ENCODE peak calls at places on chromosomes 12 and 14, in seven cellular contexts. One of them, this sample, is unnamed.

GRCh38 chr14:42633504-42634095 is 1026.9 kb downstream of the LRFN5 start:
- DNase-seq in HTR-8/SVneo: no peak
- DNase-seq in CD8-positive, alpha-beta memory T cell: no peak
- DNase-seq in Calu3: no peak
- DNase-seq in CD8-positive, alpha-beta T cell: no peak
- DNase-seq in NCI-H1436: no peak
- DNase-seq in brain microvascular endothelial cell: no peak
- DNase-seq in this sample: no peak

GRCh38 chr14:101315802-101316296 is 245.4 kb upstream of the DIO3 start:
- DNase-seq in Calu3: peak; percentile 40
- DNase-seq in brain microvascular endothelial cell: no peak
- DNase-seq in HTR-8/SVneo: no peak
- DNase-seq in CD8-positive, alpha-beta T cell: no peak
- DNase-seq in CD8-positive, alpha-beta memory T cell: no peak
- DNase-seq in NCI-H1436: no peak
- DNase-seq in this sample: no peak

GRCh38 chr12:116601524-116601923 is 42.3 kb downstream of the MAP1LC3B2 start:
- DNase-seq in CD8-positive, alpha-beta memory T cell: no peak
- DNase-seq in Calu3: no peak
- DNase-seq in HTR-8/SVneo: no peak
- DNase-seq in brain microvascular endothelial cell: peak; percentile 24
- DNase-seq in CD8-positive, alpha-beta T cell: no peak
- DNase-seq in NCI-H1436: no peak
- DNase-seq in this sample: no peak

GRCh38 chr14:99809864-99810854 is 16.9 kb downstream of the EML1 start:
- DNase-seq in brain microvascular endothelial cell: no peak
- DNase-seq in NCI-H1436: no peak
- DNase-seq in HTR-8/SVneo: no peak
- DNase-seq in CD8-positive, alpha-beta memory T cell: no peak
- DNase-seq in CD8-positive, alpha-beta T cell: no peak
- DNase-seq in Calu3: no peak
- DNase-seq in this sample: no peak

GRCh38 chr14:54643696-54644176 is 76.8 kb downstream of the SAMD4A start:
- DNase-seq in CD8-positive, alpha-beta T cell: no peak
- DNase-seq in NCI-H1436: no peak
- DNase-seq in brain microvascular endothelial cell: no peak
- DNase-seq in HTR-8/SVneo: no peak
- DNase-seq in CD8-positive, alpha-beta memory T cell: no peak
- DNase-seq in Calu3: no peak
- DNase-seq in this sample: no peak

GRCh38 chr14:70425349-70425748 is 8.5 kb upstream of the SYNJ2BP start:
- DNase-seq in CD8-positive, alpha-beta T cell: no peak
- DNase-seq in brain microvascular endothelial cell: no peak
- DNase-seq in HTR-8/SVneo: no peak
- DNase-seq in NCI-H1436: no peak
- DNase-seq in Calu3: no peak
- DNase-seq in CD8-positive, alpha-beta memory T cell: no peak
- DNase-seq in this sample: no peak

GRCh38 chr14:105020815-105021655 is at the start of gene CDCA4:
- DNase-seq in NCI-H1436: peak; percentile 96
- DNase-seq in brain microvascular endothelial cell: peak; percentile 93
- DNase-seq in CD8-positive, alpha-beta memory T cell: peak; percentile 96
- DNase-seq in HTR-8/SVneo: peak; percentile 97
- DNase-seq in CD8-positive, alpha-beta T cell: peak; percentile 98
- DNase-seq in Calu3: peak; percentile 98
- DNase-seq in this sample: peak; percentile 100

GRCh38 chr12:1350055-1350933 is 244.1 kb downstream of the FBXL14 start:
- DNase-seq in NCI-H1436: no peak
- DNase-seq in Calu3: peak; percentile 21
- DNase-seq in HTR-8/SVneo: peak; percentile 90
- DNase-seq in CD8-positive, alpha-beta memory T cell: no peak
- DNase-seq in brain microvascular endothelial cell: peak; percentile 74
- DNase-seq in CD8-positive, alpha-beta T cell: no peak
- DNase-seq in this sample: no peak

GRCh38 chr12:1932264-1932777 is 13.9 kb upstream of the CACNA2D4 start:
- DNase-seq in HTR-8/SVneo: no peak
- DNase-seq in Calu3: no peak
- DNase-seq in CD8-positive, alpha-beta memory T cell: no peak
- DNase-seq in NCI-H1436: no peak
- DNase-seq in brain microvascular endothelial cell: no peak
- DNase-seq in CD8-positive, alpha-beta T cell: no peak
- DNase-seq in this sample: no peak

GRCh38 chr12:45893240-45893639 is 97.1 kb downstream of the SCAF11 start:
- DNase-seq in CD8-positive, alpha-beta memory T cell: no peak
- DNase-seq in HTR-8/SVneo: no peak
- DNase-seq in CD8-positive, alpha-beta T cell: no peak
- DNase-seq in brain microvascular endothelial cell: no peak
- DNase-seq in Calu3: no peak
- DNase-seq in NCI-H1436: no peak
- DNase-seq in this sample: no peak

GRCh38 chr14:97107070-97107469 is 309.9 kb downstream of the VRK1 start:
- DNase-seq in CD8-positive, alpha-beta T cell: no peak
- DNase-seq in Calu3: no peak
- DNase-seq in NCI-H1436: no peak
- DNase-seq in brain microvascular endothelial cell: no peak
- DNase-seq in HTR-8/SVneo: peak; percentile 33
- DNase-seq in CD8-positive, alpha-beta memory T cell: no peak
- DNase-seq in this sample: no peak

GRCh38 chr12:21418403-21418802 is 19.1 kb upstream of the PYROXD1 start:
- DNase-seq in CD8-positive, alpha-beta T cell: no peak
- DNase-seq in NCI-H1436: no peak
- DNase-seq in Calu3: no peak
- DNase-seq in HTR-8/SVneo: no peak
- DNase-seq in CD8-positive, alpha-beta memory T cell: no peak
- DNase-seq in brain microvascular endothelial cell: peak; percentile 20
- DNase-seq in this sample: no peak

GRCh38 chr14:26738571-26738970 is 140.7 kb upstream of the NOVA1 start:
- DNase-seq in HTR-8/SVneo: no peak
- DNase-seq in brain microvascular endothelial cell: no peak
- DNase-seq in Calu3: no peak
- DNase-seq in NCI-H1436: no peak
- DNase-seq in CD8-positive, alpha-beta T cell: no peak
- DNase-seq in CD8-positive, alpha-beta memory T cell: no peak
- DNase-seq in this sample: no peak

GRCh38 chr12:51183816-51184215 is 10.9 kb upstream of the TFCP2 start:
- DNase-seq in CD8-positive, alpha-beta T cell: no peak
- DNase-seq in CD8-positive, alpha-beta memory T cell: no peak
- DNase-seq in Calu3: no peak
- DNase-seq in NCI-H1436: no peak
- DNase-seq in brain microvascular endothelial cell: peak; percentile 22
- DNase-seq in HTR-8/SVneo: no peak
- DNase-seq in this sample: peak; percentile 53

GRCh38 chr12:52321433-52321832 is 235 bp upstream of the KRT83 start:
- DNase-seq in NCI-H1436: no peak
- DNase-seq in brain microvascular endothelial cell: no peak
- DNase-seq in HTR-8/SVneo: no peak
- DNase-seq in CD8-positive, alpha-beta memory T cell: no peak
- DNase-seq in Calu3: no peak
- DNase-seq in CD8-positive, alpha-beta T cell: no peak
- DNase-seq in this sample: peak; percentile 25

GRCh38 chr12:1915082-1915968 is 3.1 kb downstream of the CACNA2D4 start:
- DNase-seq in HTR-8/SVneo: no peak
- DNase-seq in NCI-H1436: no peak
- DNase-seq in Calu3: no peak
- DNase-seq in brain microvascular endothelial cell: no peak
- DNase-seq in CD8-positive, alpha-beta T cell: peak; percentile 11
- DNase-seq in CD8-positive, alpha-beta memory T cell: peak; percentile 14
- DNase-seq in this sample: no peak

GRCh38 chr14:99682809-99683618 is 1.1 kb upstream of the CYP46A1 start:
- DNase-seq in HTR-8/SVneo: peak; percentile 88
- DNase-seq in CD8-positive, alpha-beta T cell: peak; percentile 69
- DNase-seq in CD8-positive, alpha-beta memory T cell: peak; percentile 75
- DNase-seq in NCI-H1436: peak; percentile 60
- DNase-seq in Calu3: peak; percentile 88
- DNase-seq in brain microvascular endothelial cell: peak; percentile 61
- DNase-seq in this sample: peak; percentile 51

GRCh38 chr12:103705927-103706326 is 118.9 kb downstream of the STAB2 start:
- DNase-seq in CD8-positive, alpha-beta memory T cell: no peak
- DNase-seq in Calu3: no peak
- DNase-seq in HTR-8/SVneo: peak; percentile 6
- DNase-seq in brain microvascular endothelial cell: no peak
- DNase-seq in CD8-positive, alpha-beta T cell: no peak
- DNase-seq in NCI-H1436: no peak
- DNase-seq in this sample: no peak

GRCh38 chr12:95102916-95103671 is 29.7 kb upstream of the NR2C1 start:
- DNase-seq in HTR-8/SVneo: peak; percentile 87
- DNase-seq in Calu3: peak; percentile 73
- DNase-seq in brain microvascular endothelial cell: peak; percentile 71
- DNase-seq in NCI-H1436: peak; percentile 54
- DNase-seq in CD8-positive, alpha-beta T cell: no peak
- DNase-seq in CD8-positive, alpha-beta memory T cell: no peak
- DNase-seq in this sample: no peak

GRCh38 chr12:120242275-120242799 is 23.2 kb downstream of the PXN start:
- DNase-seq in Calu3: no peak
- DNase-seq in CD8-positive, alpha-beta T cell: no peak
- DNase-seq in CD8-positive, alpha-beta memory T cell: no peak
- DNase-seq in HTR-8/SVneo: no peak
- DNase-seq in NCI-H1436: no peak
- DNase-seq in brain microvascular endothelial cell: no peak
- DNase-seq in this sample: no peak

GRCh38 chr12:126891789-126892188 is 1375.2 kb upstream of the TMEM132C start:
- DNase-seq in NCI-H1436: no peak
- DNase-seq in HTR-8/SVneo: no peak
- DNase-seq in Calu3: no peak
- DNase-seq in CD8-positive, alpha-beta memory T cell: no peak
- DNase-seq in CD8-positive, alpha-beta T cell: no peak
- DNase-seq in brain microvascular endothelial cell: no peak
- DNase-seq in this sample: no peak

GRCh38 chr12:76010732-76011458 is 20.7 kb downstream of the PHLDA1 start:
- DNase-seq in brain microvascular endothelial cell: no peak
- DNase-seq in Calu3: no peak
- DNase-seq in CD8-positive, alpha-beta T cell: no peak
- DNase-seq in NCI-H1436: no peak
- DNase-seq in CD8-positive, alpha-beta memory T cell: no peak
- DNase-seq in HTR-8/SVneo: no peak
- DNase-seq in this sample: no peak

GRCh38 chr12:15590180-15590826 is 198.9 kb downstream of the EPS8 start:
- DNase-seq in HTR-8/SVneo: peak; percentile 45
- DNase-seq in CD8-positive, alpha-beta T cell: peak; percentile 8
- DNase-seq in brain microvascular endothelial cell: peak; percentile 67
- DNase-seq in CD8-positive, alpha-beta memory T cell: peak; percentile 12
- DNase-seq in NCI-H1436: peak; percentile 48
- DNase-seq in Calu3: peak; percentile 49
- DNase-seq in this sample: peak; percentile 42

GRCh38 chr14:102233081-102233480 is 71.9 kb downstream of the MOK start:
- DNase-seq in brain microvascular endothelial cell: no peak
- DNase-seq in NCI-H1436: no peak
- DNase-seq in CD8-positive, alpha-beta memory T cell: no peak
- DNase-seq in HTR-8/SVneo: no peak
- DNase-seq in CD8-positive, alpha-beta T cell: no peak
- DNase-seq in Calu3: no peak
- DNase-seq in this sample: no peak

This sample was measured in NCI-H774.